ENCODE peak calls at places on chromosomes 11 and 22, in four cellular contexts. One of them, this sample, is unnamed.

GRCh38 chr11:64571050-64571409 is 20.0 kb upstream of the SLC22A12 start:
- DNase-seq in fibroblast of lung: no peak
- DNase-seq in iPS-NIHi11: no peak
- DNase-seq in stimulated activated CD8-positive, alpha-beta memory T cell treated with anti-CD3 and anti-CD28 coated beads, Interleukin-12 subunit alpha, Interleukin-12 subunit beta, amount 100 ng/mL, for 4 hours: no peak
- DNase-seq in this sample: no peak

GRCh38 chr11:93525601-93526000 is 17.6 kb downstream of the SMCO4 start:
- DNase-seq in fibroblast of lung: peak; percentile 55
- DNase-seq in iPS-NIHi11: no peak
- DNase-seq in stimulated activated CD8-positive, alpha-beta memory T cell treated with anti-CD3 and anti-CD28 coated beads, Interleukin-12 subunit alpha, Interleukin-12 subunit beta, amount 100 ng/mL, for 4 hours: no peak
- DNase-seq in this sample: no peak

GRCh38 chr11:26254378-26254777 is 77.6 kb upstream of the ANO3 start:
- DNase-seq in iPS-NIHi11: no peak
- DNase-seq in fibroblast of lung: no peak
- DNase-seq in stimulated activated CD8-positive, alpha-beta memory T cell treated with anti-CD3 and anti-CD28 coated beads, Interleukin-12 subunit alpha, Interleukin-12 subunit beta, amount 100 ng/mL, for 4 hours: no peak
- DNase-seq in this sample: no peak

GRCh38 chr22:43439368-43440102 is 27.7 kb downstream of the MPPED1 start:
- DNase-seq in iPS-NIHi11: no peak
- DNase-seq in fibroblast of lung: no peak
- DNase-seq in stimulated activated CD8-positive, alpha-beta memory T cell treated with anti-CD3 and anti-CD28 coated beads, Interleukin-12 subunit alpha, Interleukin-12 subunit beta, amount 100 ng/mL, for 4 hours: no peak
- DNase-seq in this sample: no peak

GRCh38 chr11:1123970-1124369 is 33.8 kb upstream of the MUC5AC start:
- DNase-seq in iPS-NIHi11: no peak
- DNase-seq in fibroblast of lung: no peak
- DNase-seq in stimulated activated CD8-positive, alpha-beta memory T cell treated with anti-CD3 and anti-CD28 coated beads, Interleukin-12 subunit alpha, Interleukin-12 subunit beta, amount 100 ng/mL, for 4 hours: no peak
- DNase-seq in this sample: no peak

GRCh38 chr22:27667121-27667843 is 134.3 kb downstream of the MN1 start:
- DNase-seq in fibroblast of lung: peak; percentile 96
- DNase-seq in iPS-NIHi11: no peak
- DNase-seq in stimulated activated CD8-positive, alpha-beta memory T cell treated with anti-CD3 and anti-CD28 coated beads, Interleukin-12 subunit alpha, Interleukin-12 subunit beta, amount 100 ng/mL, for 4 hours: no peak
- DNase-seq in this sample: peak; percentile 59

GRCh38 chr11:117877120-117877784 is 794 bp upstream of the FXYD6 start:
- DNase-seq in stimulated activated CD8-positive, alpha-beta memory T cell treated with anti-CD3 and anti-CD28 coated beads, Interleukin-12 subunit alpha, Interleukin-12 subunit beta, amount 100 ng/mL, for 4 hours: no peak
- DNase-seq in iPS-NIHi11: peak; percentile 70
- DNase-seq in fibroblast of lung: no peak
- DNase-seq in this sample: no peak

GRCh38 chr11:109303342-109303741 is 118.6 kb upstream of the C11orf87 start:
- DNase-seq in fibroblast of lung: no peak
- DNase-seq in stimulated activated CD8-positive, alpha-beta memory T cell treated with anti-CD3 and anti-CD28 coated beads, Interleukin-12 subunit alpha, Interleukin-12 subunit beta, amount 100 ng/mL, for 4 hours: no peak
- DNase-seq in iPS-NIHi11: no peak
- DNase-seq in this sample: no peak

GRCh38 chr22:49645257-49645656 is 182.4 kb downstream of the BRD1 start:
- DNase-seq in stimulated activated CD8-positive, alpha-beta memory T cell treated with anti-CD3 and anti-CD28 coated beads, Interleukin-12 subunit alpha, Interleukin-12 subunit beta, amount 100 ng/mL, for 4 hours: no peak
- DNase-seq in iPS-NIHi11: no peak
- DNase-seq in fibroblast of lung: no peak
- DNase-seq in this sample: no peak

GRCh38 chr22:27583930-27584329 is 217.6 kb downstream of the MN1 start:
- DNase-seq in fibroblast of lung: no peak
- DNase-seq in iPS-NIHi11: no peak
- DNase-seq in stimulated activated CD8-positive, alpha-beta memory T cell treated with anti-CD3 and anti-CD28 coated beads, Interleukin-12 subunit alpha, Interleukin-12 subunit beta, amount 100 ng/mL, for 4 hours: no peak
- DNase-seq in this sample: no peak

GRCh38 chr22:22897947-22898346 is 10.3 kb downstream of the IGLL5 start:
- DNase-seq in iPS-NIHi11: no peak
- DNase-seq in stimulated activated CD8-positive, alpha-beta memory T cell treated with anti-CD3 and anti-CD28 coated beads, Interleukin-12 subunit alpha, Interleukin-12 subunit beta, amount 100 ng/mL, for 4 hours: no peak
- DNase-seq in fibroblast of lung: no peak
- DNase-seq in this sample: no peak

GRCh38 chr11:100573911-100574513 is 113.1 kb upstream of the ARHGAP42 start:
- DNase-seq in iPS-NIHi11: no peak
- DNase-seq in fibroblast of lung: no peak
- DNase-seq in stimulated activated CD8-positive, alpha-beta memory T cell treated with anti-CD3 and anti-CD28 coated beads, Interleukin-12 subunit alpha, Interleukin-12 subunit beta, amount 100 ng/mL, for 4 hours: no peak
- DNase-seq in this sample: no peak

GRCh38 chr11:15912825-15913224 is 443.5 kb downstream of the SOX6 start:
- DNase-seq in iPS-NIHi11: peak; percentile 37
- DNase-seq in fibroblast of lung: no peak
- DNase-seq in stimulated activated CD8-positive, alpha-beta memory T cell treated with anti-CD3 and anti-CD28 coated beads, Interleukin-12 subunit alpha, Interleukin-12 subunit beta, amount 100 ng/mL, for 4 hours: no peak
- DNase-seq in this sample: peak; percentile 84

GRCh38 chr11:2774173-2775082 is 74.6 kb upstream of the KCNQ1OT1 start:
- DNase-seq in fibroblast of lung: no peak
- DNase-seq in iPS-NIHi11: peak; percentile 8
- DNase-seq in stimulated activated CD8-positive, alpha-beta memory T cell treated with anti-CD3 and anti-CD28 coated beads, Interleukin-12 subunit alpha, Interleukin-12 subunit beta, amount 100 ng/mL, for 4 hours: no peak
- DNase-seq in this sample: no peak

GRCh38 chr22:40603088-40603605 is 33.4 kb downstream of the MRTFA start:
- DNase-seq in iPS-NIHi11: no peak
- DNase-seq in stimulated activated CD8-positive, alpha-beta memory T cell treated with anti-CD3 and anti-CD28 coated beads, Interleukin-12 subunit alpha, Interleukin-12 subunit beta, amount 100 ng/mL, for 4 hours: no peak
- DNase-seq in fibroblast of lung: peak; percentile 87
- DNase-seq in this sample: no peak

GRCh38 chr11:111535281-111535680 is 5.2 kb upstream of the LAYN start:
- DNase-seq in stimulated activated CD8-positive, alpha-beta memory T cell treated with anti-CD3 and anti-CD28 coated beads, Interleukin-12 subunit alpha, Interleukin-12 subunit beta, amount 100 ng/mL, for 4 hours: no peak
- DNase-seq in fibroblast of lung: no peak
- DNase-seq in iPS-NIHi11: no peak
- DNase-seq in this sample: no peak

GRCh38 chr11:131917634-131918384 is 547.4 kb downstream of the NTM start:
- DNase-seq in fibroblast of lung: no peak
- DNase-seq in iPS-NIHi11: no peak
- DNase-seq in stimulated activated CD8-positive, alpha-beta memory T cell treated with anti-CD3 and anti-CD28 coated beads, Interleukin-12 subunit alpha, Interleukin-12 subunit beta, amount 100 ng/mL, for 4 hours: no peak
- DNase-seq in this sample: no peak

GRCh38 chr11:14422052-14422813 is 63.2 kb upstream of the RRAS2 start:
- DNase-seq in fibroblast of lung: peak; percentile 100
- DNase-seq in stimulated activated CD8-positive, alpha-beta memory T cell treated with anti-CD3 and anti-CD28 coated beads, Interleukin-12 subunit alpha, Interleukin-12 subunit beta, amount 100 ng/mL, for 4 hours: no peak
- DNase-seq in iPS-NIHi11: peak; percentile 82
- DNase-seq in this sample: peak; percentile 100

GRCh38 chr11:68822546-68822945 is 19.2 kb downstream of the CPT1A start:
- DNase-seq in fibroblast of lung: no peak
- DNase-seq in iPS-NIHi11: no peak
- DNase-seq in stimulated activated CD8-positive, alpha-beta memory T cell treated with anti-CD3 and anti-CD28 coated beads, Interleukin-12 subunit alpha, Interleukin-12 subunit beta, amount 100 ng/mL, for 4 hours: no peak
- DNase-seq in this sample: no peak

GRCh38 chr11:26820739-26821138 is 98.9 kb upstream of the SLC5A12 start:
- DNase-seq in iPS-NIHi11: no peak
- DNase-seq in stimulated activated CD8-positive, alpha-beta memory T cell treated with anti-CD3 and anti-CD28 coated beads, Interleukin-12 subunit alpha, Interleukin-12 subunit beta, amount 100 ng/mL, for 4 hours: no peak
- DNase-seq in fibroblast of lung: peak; percentile 90
- DNase-seq in this sample: no peak

GRCh38 chr11:71267807-71268421 is 15.5 kb upstream of the SHANK2 start:
- DNase-seq in fibroblast of lung: no peak
- DNase-seq in stimulated activated CD8-positive, alpha-beta memory T cell treated with anti-CD3 and anti-CD28 coated beads, Interleukin-12 subunit alpha, Interleukin-12 subunit beta, amount 100 ng/mL, for 4 hours: no peak
- DNase-seq in iPS-NIHi11: no peak
- DNase-seq in this sample: no peak

GRCh38 chr22:29344137-29344536 is 28.6 kb upstream of the RASL10A start:
- DNase-seq in iPS-NIHi11: peak; percentile 62
- DNase-seq in stimulated activated CD8-positive, alpha-beta memory T cell treated with anti-CD3 and anti-CD28 coated beads, Interleukin-12 subunit alpha, Interleukin-12 subunit beta, amount 100 ng/mL, for 4 hours: no peak
- DNase-seq in fibroblast of lung: peak; percentile 99
- DNase-seq in this sample: peak; percentile 37

GRCh38 chr11:66467756-66468155 is 1.1 kb downstream of the PELI3 start:
- DNase-seq in stimulated activated CD8-positive, alpha-beta memory T cell treated with anti-CD3 and anti-CD28 coated beads, Interleukin-12 subunit alpha, Interleukin-12 subunit beta, amount 100 ng/mL, for 4 hours: no peak
- DNase-seq in iPS-NIHi11: no peak
- DNase-seq in fibroblast of lung: no peak
- DNase-seq in this sample: peak; percentile 52

GRCh38 chr11:91749231-91749630 is 475.4 kb upstream of the FAT3 start:
- DNase-seq in stimulated activated CD8-positive, alpha-beta memory T cell treated with anti-CD3 and anti-CD28 coated beads, Interleukin-12 subunit alpha, Interleukin-12 subunit beta, amount 100 ng/mL, for 4 hours: no peak
- DNase-seq in fibroblast of lung: no peak
- DNase-seq in iPS-NIHi11: no peak
- DNase-seq in this sample: no peak

GRCh38 chr22:41308544-41308947 is 7.2 kb downstream of the ZC3H7B start:
- DNase-seq in iPS-NIHi11: no peak
- DNase-seq in stimulated activated CD8-positive, alpha-beta memory T cell treated with anti-CD3 and anti-CD28 coated beads, Interleukin-12 subunit alpha, Interleukin-12 subunit beta, amount 100 ng/mL, for 4 hours: no peak
- DNase-seq in fibroblast of lung: no peak
- DNase-seq in this sample: no peak

GRCh38 chr11:3091846-3092602 is 34.8 kb upstream of the CARS1 start:
- DNase-seq in fibroblast of lung: peak; percentile 43
- DNase-seq in stimulated activated CD8-positive, alpha-beta memory T cell treated with anti-CD3 and anti-CD28 coated beads, Interleukin-12 subunit alpha, Interleukin-12 subunit beta, amount 100 ng/mL, for 4 hours: peak; percentile 53
- DNase-seq in iPS-NIHi11: peak; percentile 98
- DNase-seq in this sample: peak; percentile 95

GRCh38 chr22:25109878-25110595 is 89.6 kb upstream of the CRYBB3 start:
- DNase-seq in fibroblast of lung: no peak
- DNase-seq in stimulated activated CD8-positive, alpha-beta memory T cell treated with anti-CD3 and anti-CD28 coated beads, Interleukin-12 subunit alpha, Interleukin-12 subunit beta, amount 100 ng/mL, for 4 hours: no peak
- DNase-seq in iPS-NIHi11: no peak
- DNase-seq in this sample: no peak

GRCh38 chr11:58525037-58525614 is 17.2 kb upstream of the OR5B21 start:
- DNase-seq in stimulated activated CD8-positive, alpha-beta memory T cell treated with anti-CD3 and anti-CD28 coated beads, Interleukin-12 subunit alpha, Interleukin-12 subunit beta, amount 100 ng/mL, for 4 hours: no peak
- DNase-seq in fibroblast of lung: no peak
- DNase-seq in iPS-NIHi11: no peak
- DNase-seq in this sample: peak; percentile 32

GRCh38 chr22:41780714-41781507 is 19.6 kb upstream of the CCDC134 start:
- DNase-seq in iPS-NIHi11: no peak
- DNase-seq in stimulated activated CD8-positive, alpha-beta memory T cell treated with anti-CD3 and anti-CD28 coated beads, Interleukin-12 subunit alpha, Interleukin-12 subunit beta, amount 100 ng/mL, for 4 hours: peak; percentile 68
- DNase-seq in fibroblast of lung: peak; percentile 50
- DNase-seq in this sample: peak; percentile 28

GRCh38 chr11:18229501-18229900 is 7.1 kb downstream of the SAA4 start:
- DNase-seq in iPS-NIHi11: no peak
- DNase-seq in fibroblast of lung: no peak
- DNase-seq in stimulated activated CD8-positive, alpha-beta memory T cell treated with anti-CD3 and anti-CD28 coated beads, Interleukin-12 subunit alpha, Interleukin-12 subunit beta, amount 100 ng/mL, for 4 hours: no peak
- DNase-seq in this sample: no peak

GRCh38 chr11:848988-849824 is 6.6 kb downstream of the TSPAN4 start:
- DNase-seq in stimulated activated CD8-positive, alpha-beta memory T cell treated with anti-CD3 and anti-CD28 coated beads, Interleukin-12 subunit alpha, Interleukin-12 subunit beta, amount 100 ng/mL, for 4 hours: no peak
- DNase-seq in fibroblast of lung: no peak
- DNase-seq in iPS-NIHi11: peak; percentile 94
- DNase-seq in this sample: no peak

GRCh38 chr11:20913113-20913512 is 243.7 kb downstream of the NELL1 start:
- DNase-seq in iPS-NIHi11: no peak
- DNase-seq in stimulated activated CD8-positive, alpha-beta memory T cell treated with anti-CD3 and anti-CD28 coated beads, Interleukin-12 subunit alpha, Interleukin-12 subunit beta, amount 100 ng/mL, for 4 hours: no peak
- DNase-seq in fibroblast of lung: no peak
- DNase-seq in this sample: no peak

GRCh38 chr11:79697905-79698304 is 257.1 kb upstream of the TENM4 start:
- DNase-seq in stimulated activated CD8-positive, alpha-beta memory T cell treated with anti-CD3 and anti-CD28 coated beads, Interleukin-12 subunit alpha, Interleukin-12 subunit beta, amount 100 ng/mL, for 4 hours: no peak
- DNase-seq in iPS-NIHi11: no peak
- DNase-seq in fibroblast of lung: no peak
- DNase-seq in this sample: no peak

GRCh38 chr11:83611616-83612015 is 325.4 kb upstream of the CCDC90B start:
- DNase-seq in stimulated activated CD8-positive, alpha-beta memory T cell treated with anti-CD3 and anti-CD28 coated beads, Interleukin-12 subunit alpha, Interleukin-12 subunit beta, amount 100 ng/mL, for 4 hours: no peak
- DNase-seq in iPS-NIHi11: no peak
- DNase-seq in fibroblast of lung: no peak
- DNase-seq in this sample: no peak

GRCh38 chr22:49015459-49015858 is 812.2 kb downstream of the BRD1 start:
- DNase-seq in stimulated activated CD8-positive, alpha-beta memory T cell treated with anti-CD3 and anti-CD28 coated beads, Interleukin-12 subunit alpha, Interleukin-12 subunit beta, amount 100 ng/mL, for 4 hours: no peak
- DNase-seq in fibroblast of lung: no peak
- DNase-seq in iPS-NIHi11: no peak
- DNase-seq in this sample: no peak

GRCh38 chr11:106386519-106386918 is 309.1 kb downstream of the AASDHPPT start:
- DNase-seq in stimulated activated CD8-positive, alpha-beta memory T cell treated with anti-CD3 and anti-CD28 coated beads, Interleukin-12 subunit alpha, Interleukin-12 subunit beta, amount 100 ng/mL, for 4 hours: no peak
- DNase-seq in fibroblast of lung: no peak
- DNase-seq in iPS-NIHi11: no peak
- DNase-seq in this sample: no peak

GRCh38 chr11:128749986-128750385 is 56.1 kb downstream of the FLI1 start:
- DNase-seq in stimulated activated CD8-positive, alpha-beta memory T cell treated with anti-CD3 and anti-CD28 coated beads, Interleukin-12 subunit alpha, Interleukin-12 subunit beta, amount 100 ng/mL, for 4 hours: no peak
- DNase-seq in iPS-NIHi11: no peak
- DNase-seq in fibroblast of lung: no peak
- DNase-seq in this sample: peak; percentile 55

This sample was measured in mesendoderm.